ENCODE peak calls at places on chromosomes 1 and 21, in six cellular contexts. One of them, this sample, is unnamed.

GRCh38 chr1:39142394-39143060 is 62.0 kb upstream of the MACF1 start:
- DNase-seq in T-helper 1 cell: no peak
- DNase-seq in right cardiac atrium: no peak
- DNase-seq in NAMALWA: no peak
- DNase-seq in fibroblast of mammary gland: no peak
- DNase-seq in ACHN: no peak
- DNase-seq in this sample: no peak

GRCh38 chr1:9561429-9561828 is 22.2 kb downstream of the SLC25A33 start:
- DNase-seq in T-helper 1 cell: no peak
- DNase-seq in right cardiac atrium: no peak
- DNase-seq in NAMALWA: peak; percentile 49
- DNase-seq in fibroblast of mammary gland: peak; percentile 95
- DNase-seq in ACHN: peak; percentile 78
- DNase-seq in this sample: no peak

GRCh38 chr1:156082111-156083091 is at the start of gene MEX3A:
- DNase-seq in T-helper 1 cell: peak; percentile 43
- DNase-seq in right cardiac atrium: peak; percentile 88
- DNase-seq in NAMALWA: peak; percentile 80
- DNase-seq in fibroblast of mammary gland: peak; percentile 47
- DNase-seq in ACHN: peak; percentile 74
- DNase-seq in this sample: peak; percentile 18

GRCh38 chr1:28751315-28752056 is 14.7 kb downstream of the YTHDF2 start:
- DNase-seq in T-helper 1 cell: no peak
- DNase-seq in right cardiac atrium: no peak
- DNase-seq in NAMALWA: no peak
- DNase-seq in fibroblast of mammary gland: peak; percentile 67
- DNase-seq in ACHN: no peak
- DNase-seq in this sample: no peak

GRCh38 chr1:6794164-6794563 is 8.9 kb downstream of the CAMTA1 start:
- DNase-seq in T-helper 1 cell: no peak
- DNase-seq in right cardiac atrium: no peak
- DNase-seq in NAMALWA: peak; percentile 70
- DNase-seq in fibroblast of mammary gland: peak; percentile 68
- DNase-seq in ACHN: peak; percentile 52
- DNase-seq in this sample: no peak

GRCh38 chr1:115117303-115117702 is 28.0 kb upstream of the TSPAN2 start:
- DNase-seq in T-helper 1 cell: no peak
- DNase-seq in right cardiac atrium: no peak
- DNase-seq in NAMALWA: no peak
- DNase-seq in fibroblast of mammary gland: no peak
- DNase-seq in ACHN: no peak
- DNase-seq in this sample: no peak

GRCh38 chr1:182484531-182485257 is 34.7 kb downstream of the RGSL1 start:
- DNase-seq in T-helper 1 cell: no peak
- DNase-seq in right cardiac atrium: no peak
- DNase-seq in NAMALWA: peak; percentile 93
- DNase-seq in fibroblast of mammary gland: no peak
- DNase-seq in ACHN: peak; percentile 17
- DNase-seq in this sample: peak; percentile 30

GRCh38 chr1:204975568-204976235 is 67.3 kb upstream of the CNTN2 start:
- DNase-seq in T-helper 1 cell: peak; percentile 17
- DNase-seq in right cardiac atrium: no peak
- DNase-seq in NAMALWA: peak; percentile 73
- DNase-seq in fibroblast of mammary gland: peak; percentile 41
- DNase-seq in ACHN: peak; percentile 62
- DNase-seq in this sample: no peak

GRCh38 chr1:217482356-217483102 is 148.4 kb downstream of the GPATCH2 start:
- DNase-seq in T-helper 1 cell: peak; percentile 84
- DNase-seq in right cardiac atrium: no peak
- DNase-seq in NAMALWA: no peak
- DNase-seq in fibroblast of mammary gland: peak; percentile 90
- DNase-seq in ACHN: peak; percentile 58
- DNase-seq in this sample: peak; percentile 6

GRCh38 chr1:234531181-234532132 is 52.5 kb upstream of the TARBP1 start:
- DNase-seq in T-helper 1 cell: no peak
- DNase-seq in right cardiac atrium: peak; percentile 91
- DNase-seq in NAMALWA: no peak
- DNase-seq in fibroblast of mammary gland: peak; percentile 94
- DNase-seq in ACHN: no peak
- DNase-seq in this sample: no peak

GRCh38 chr1:236113324-236114032 is 28.9 kb upstream of the GPR137B start:
- DNase-seq in T-helper 1 cell: no peak
- DNase-seq in right cardiac atrium: no peak
- DNase-seq in NAMALWA: no peak
- DNase-seq in fibroblast of mammary gland: no peak
- DNase-seq in ACHN: no peak
- DNase-seq in this sample: no peak

GRCh38 chr1:160618763-160619274 is 28.0 kb downstream of the SLAMF1 start:
- DNase-seq in T-helper 1 cell: peak; percentile 61
- DNase-seq in right cardiac atrium: no peak
- DNase-seq in NAMALWA: peak; percentile 79
- DNase-seq in fibroblast of mammary gland: no peak
- DNase-seq in ACHN: peak; percentile 16
- DNase-seq in this sample: no peak

GRCh38 chr1:113557176-113557575 is 166.9 kb downstream of the MAGI3 start:
- DNase-seq in T-helper 1 cell: no peak
- DNase-seq in right cardiac atrium: no peak
- DNase-seq in NAMALWA: no peak
- DNase-seq in fibroblast of mammary gland: no peak
- DNase-seq in ACHN: no peak
- DNase-seq in this sample: no peak

GRCh38 chr1:91736999-91737615 is 148.8 kb downstream of the TGFBR3 start:
- DNase-seq in T-helper 1 cell: no peak
- DNase-seq in right cardiac atrium: no peak
- DNase-seq in NAMALWA: no peak
- DNase-seq in fibroblast of mammary gland: peak; percentile 73
- DNase-seq in ACHN: peak; percentile 80
- DNase-seq in this sample: no peak

GRCh38 chr1:11563560-11564069 is 84.7 kb downstream of the DISP3 start:
- DNase-seq in T-helper 1 cell: no peak
- DNase-seq in right cardiac atrium: no peak
- DNase-seq in NAMALWA: peak; percentile 95
- DNase-seq in fibroblast of mammary gland: no peak
- DNase-seq in ACHN: no peak
- DNase-seq in this sample: peak; percentile 3

GRCh38 chr21:38349111-38349746 is 92.4 kb downstream of the KCNJ15 start:
- DNase-seq in T-helper 1 cell: no peak
- DNase-seq in right cardiac atrium: no peak
- DNase-seq in NAMALWA: no peak
- DNase-seq in fibroblast of mammary gland: peak; percentile 58
- DNase-seq in ACHN: no peak
- DNase-seq in this sample: no peak

GRCh38 chr21:16535100-16535418 is 805.3 kb downstream of the USP25 start:
- DNase-seq in T-helper 1 cell: no peak
- DNase-seq in right cardiac atrium: peak; percentile 94
- DNase-seq in NAMALWA: no peak
- DNase-seq in fibroblast of mammary gland: peak; percentile 96
- DNase-seq in ACHN: peak; percentile 30
- DNase-seq in this sample: no peak

GRCh38 chr1:27577504-27578188 is 26.3 kb downstream of the AHDC1 start:
- DNase-seq in T-helper 1 cell: no peak
- DNase-seq in right cardiac atrium: peak; percentile 72
- DNase-seq in NAMALWA: no peak
- DNase-seq in fibroblast of mammary gland: no peak
- DNase-seq in ACHN: no peak
- DNase-seq in this sample: no peak

GRCh38 chr1:11721301-11721700 is 14.6 kb upstream of the AGTRAP start:
- DNase-seq in T-helper 1 cell: no peak
- DNase-seq in right cardiac atrium: peak; percentile 7
- DNase-seq in NAMALWA: no peak
- DNase-seq in fibroblast of mammary gland: no peak
- DNase-seq in ACHN: no peak
- DNase-seq in this sample: no peak

GRCh38 chr1:116463730-116464129 is 90.7 kb downstream of the ATP1A1 start:
- DNase-seq in T-helper 1 cell: no peak
- DNase-seq in right cardiac atrium: no peak
- DNase-seq in NAMALWA: no peak
- DNase-seq in fibroblast of mammary gland: no peak
- DNase-seq in ACHN: no peak
- DNase-seq in this sample: no peak

GRCh38 chr1:158177705-158178450 is 2.8 kb upstream of the CD1D start:
- DNase-seq in T-helper 1 cell: no peak
- DNase-seq in right cardiac atrium: peak; percentile 98
- DNase-seq in NAMALWA: peak; percentile 73
- DNase-seq in fibroblast of mammary gland: peak; percentile 46
- DNase-seq in ACHN: peak; percentile 86
- DNase-seq in this sample: no peak

GRCh38 chr1:16258591-16259135 is 21.7 kb upstream of the CPLANE2 start:
- DNase-seq in T-helper 1 cell: no peak
- DNase-seq in right cardiac atrium: no peak
- DNase-seq in NAMALWA: no peak
- DNase-seq in fibroblast of mammary gland: no peak
- DNase-seq in ACHN: no peak
- DNase-seq in this sample: no peak

GRCh38 chr1:90580176-90580575 is 136.9 kb downstream of the BARHL2 start:
- DNase-seq in T-helper 1 cell: no peak
- DNase-seq in right cardiac atrium: no peak
- DNase-seq in NAMALWA: no peak
- DNase-seq in fibroblast of mammary gland: no peak
- DNase-seq in ACHN: no peak
- DNase-seq in this sample: no peak

GRCh38 chr21:40453183-40453582 is 393.8 kb downstream of the DSCAM start:
- DNase-seq in T-helper 1 cell: no peak
- DNase-seq in right cardiac atrium: no peak
- DNase-seq in NAMALWA: no peak
- DNase-seq in fibroblast of mammary gland: no peak
- DNase-seq in ACHN: no peak
- DNase-seq in this sample: no peak

GRCh38 chr1:170537798-170538503 is 6.0 kb downstream of the GORAB start:
- DNase-seq in T-helper 1 cell: no peak
- DNase-seq in right cardiac atrium: no peak
- DNase-seq in NAMALWA: no peak
- DNase-seq in fibroblast of mammary gland: peak; percentile 45
- DNase-seq in ACHN: peak; percentile 18
- DNase-seq in this sample: no peak

GRCh38 chr1:78003882-78004718 is 639 bp upstream of the DNAJB4 start:
- DNase-seq in T-helper 1 cell: peak; percentile 72
- DNase-seq in right cardiac atrium: peak; percentile 65
- DNase-seq in NAMALWA: peak; percentile 93
- DNase-seq in fibroblast of mammary gland: peak; percentile 78
- DNase-seq in ACHN: peak; percentile 89
- DNase-seq in this sample: peak; percentile 80

GRCh38 chr1:27979151-27979858 is 19.5 kb downstream of the XKR8 start:
- DNase-seq in T-helper 1 cell: peak; percentile 68
- DNase-seq in right cardiac atrium: no peak
- DNase-seq in NAMALWA: peak; percentile 76
- DNase-seq in fibroblast of mammary gland: peak; percentile 81
- DNase-seq in ACHN: peak; percentile 61
- DNase-seq in this sample: no peak

GRCh38 chr21:42460391-42461184 is 35.4 kb downstream of the RSPH1 start:
- DNase-seq in T-helper 1 cell: no peak
- DNase-seq in right cardiac atrium: no peak
- DNase-seq in NAMALWA: peak; percentile 96
- DNase-seq in fibroblast of mammary gland: no peak
- DNase-seq in ACHN: no peak
- DNase-seq in this sample: no peak

GRCh38 chr1:248590055-248590454 is 7.4 kb downstream of the OR2T10 start:
- DNase-seq in T-helper 1 cell: no peak
- DNase-seq in right cardiac atrium: no peak
- DNase-seq in NAMALWA: no peak
- DNase-seq in fibroblast of mammary gland: no peak
- DNase-seq in ACHN: no peak
- DNase-seq in this sample: no peak

GRCh38 chr1:153880962-153881361 is 41.8 kb downstream of the GATAD2B start:
- DNase-seq in T-helper 1 cell: no peak
- DNase-seq in right cardiac atrium: peak; percentile 94
- DNase-seq in NAMALWA: peak; percentile 38
- DNase-seq in fibroblast of mammary gland: peak; percentile 86
- DNase-seq in ACHN: no peak
- DNase-seq in this sample: no peak